ENCODE peak calls at places on chromosome 13, in nine cellular contexts. R is cardiac muscle cell, V is ascending aorta, Q is dorsolateral prefrontal cortex, M is brain microvascular endothelial cell, J is psoas muscle, W is AG10803, U is body of pancreas, T is MCF 10A. N is an unnamed sample.

GRCh38 chr13:113643593-113643992 is 14.4 kb downstream of the ATP4B start:
- DNase-seq in R (no peak), V (no peak), Q (no peak), M (no peak), J (no peak), W (no peak), U (no peak), T (no peak), N (no peak)

GRCh38 chr13:89393758-89394157 is 1722.6 kb downstream of the SLITRK5 start:
- DNase-seq in R (no peak), V (no peak), Q (no peak), M (no peak), J (no peak), W (no peak), U (no peak), T (no peak), N (no peak)

GRCh38 chr13:32381539-32381938 is 46.4 kb downstream of the N4BP2L1 start:
- DNase-seq in R (peak), V (no peak), Q (no peak), M (peak), J (no peak), W (peak), U (no peak), T (peak), N (no peak)

GRCh38 chr13:49400755-49401659 is 42.9 kb downstream of the CAB39L start:
- DNase-seq in R (peak), V (no peak), Q (no peak), M (peak), J (no peak), W (peak), U (peak), T (no peak), N (peak)

GRCh38 chr13:98254541-98254940 is 77.5 kb upstream of the RNF113B start:
- DNase-seq in R (no peak), V (no peak), Q (no peak), M (no peak), J (no peak), W (peak), U (no peak), T (no peak), N (no peak)

GRCh38 chr13:20258208-20258962 is 26.3 kb upstream of the GJB6 start:
- DNase-seq in R (no peak), V (no peak), Q (no peak), M (no peak), J (no peak), W (no peak), U (no peak), T (no peak), N (no peak)

GRCh38 chr13:113373811-113374485 is 10.0 kb upstream of the GRTP1 start:
- DNase-seq in R (no peak), V (no peak), Q (no peak), M (no peak), J (no peak), W (no peak), U (no peak), T (no peak), N (no peak)

GRCh38 chr13:79448413-79448812 is 32.5 kb upstream of the NDFIP2 start:
- DNase-seq in R (no peak), V (no peak), Q (no peak), M (no peak), J (no peak), W (no peak), U (no peak), T (no peak), N (no peak)

GRCh38 chr13:29522044-29522685 is 73.3 kb downstream of the SLC7A1 start:
- DNase-seq in R (no peak), V (no peak), Q (no peak), M (peak), J (no peak), W (peak), U (no peak), T (peak), N (no peak)

GRCh38 chr13:89678722-89679121 is 1668.8 kb upstream of the MIR17HG start:
- DNase-seq in R (no peak), V (no peak), Q (no peak), M (no peak), J (no peak), W (no peak), U (no peak), T (no peak), N (no peak)

GRCh38 chr13:32314968-32315254 is 252 bp downstream of the ZAR1L start:
- DNase-seq in R (peak), V (no peak), Q (no peak), M (peak), J (no peak), W (peak), U (peak), T (no peak), N (no peak)

GRCh38 chr13:114125589-114125988 is 6.8 kb downstream of the RASA3 start:
- DNase-seq in R (no peak), V (no peak), Q (no peak), M (no peak), J (peak), W (no peak), U (no peak), T (no peak), N (no peak)

GRCh38 chr13:113411216-113412023 is 41.9 kb downstream of the ADPRHL1 start:
- DNase-seq in R (no peak), V (no peak), Q (no peak), M (peak), J (peak), W (peak), U (no peak), T (peak), N (peak)

GRCh38 chr13:86765462-86765861 is 905.7 kb upstream of the SLITRK5 start:
- DNase-seq in R (no peak), V (no peak), Q (no peak), M (no peak), J (no peak), W (no peak), U (no peak), T (no peak), N (no peak)

GRCh38 chr13:82344867-82345266 is 1537.4 kb downstream of the SLITRK1 start:
- DNase-seq in R (no peak), V (no peak), Q (no peak), M (no peak), J (no peak), W (no peak), U (no peak), T (no peak), N (no peak)

GRCh38 chr13:79966039-79966438 is 374.9 kb downstream of the SPRY2 start:
- DNase-seq in R (no peak), V (no peak), Q (no peak), M (no peak), J (no peak), W (no peak), U (no peak), T (peak), N (no peak)

GRCh38 chr13:90591260-90591926 is 756.1 kb upstream of the MIR17HG start:
- DNase-seq in R (no peak), V (no peak), Q (no peak), M (no peak), J (no peak), W (no peak), U (no peak), T (no peak), N (no peak)

GRCh38 chr13:42113478-42113877 is 65.0 kb downstream of the DGKH start:
- DNase-seq in R (peak), V (no peak), Q (no peak), M (no peak), J (no peak), W (no peak), U (no peak), T (no peak), N (no peak)

GRCh38 chr13:96994030-96994848 is at the start of gene OXGR1:
- DNase-seq in R (peak), V (no peak), Q (no peak), M (no peak), J (peak), W (no peak), U (no peak), T (no peak), N (no peak)

GRCh38 chr13:27954406-27954851 is 14.7 kb downstream of the CDX2 start:
- DNase-seq in R (no peak), V (no peak), Q (no peak), M (no peak), J (no peak), W (peak), U (peak), T (no peak), N (no peak)

GRCh38 chr13:38366954-38367645 is 17.4 kb downstream of the UFM1 start:
- DNase-seq in R (no peak), V (no peak), Q (no peak), M (no peak), J (no peak), W (peak), U (no peak), T (peak), N (no peak)

GRCh38 chr13:85313761-85314503 is 485.3 kb downstream of the SLITRK6 start:
- DNase-seq in R (no peak), V (no peak), Q (no peak), M (peak), J (no peak), W (peak), U (no peak), T (peak), N (no peak)

GRCh38 chr13:34591801-34592454 is 350.1 kb upstream of the NBEA start:
- DNase-seq in R (no peak), V (no peak), Q (no peak), M (no peak), J (peak), W (no peak), U (no peak), T (no peak), N (no peak)

GRCh38 chr13:110684388-110685056 is 21.4 kb downstream of the CARS2 start:
- DNase-seq in R (no peak), V (no peak), Q (no peak), M (no peak), J (no peak), W (no peak), U (no peak), T (no peak), N (no peak)

GRCh38 chr13:24618219-24618955 is 61.8 kb upstream of the ATP12A start:
- DNase-seq in R (no peak), V (peak), Q (no peak), M (no peak), J (no peak), W (no peak), U (no peak), T (no peak), N (no peak)

GRCh38 chr13:39915418-39915817 is 260.0 kb downstream of the COG6 start:
- DNase-seq in R (no peak), V (no peak), Q (no peak), M (no peak), J (no peak), W (no peak), U (no peak), T (peak), N (no peak)

GRCh38 chr13:79986890-79987289 is 354.0 kb downstream of the SPRY2 start:
- DNase-seq in R (no peak), V (no peak), Q (no peak), M (no peak), J (no peak), W (no peak), U (no peak), T (no peak), N (no peak)

GRCh38 chr13:35769812-35770211 is 293.3 kb upstream of the MAB21L1 start:
- DNase-seq in R (no peak), V (no peak), Q (no peak), M (no peak), J (no peak), W (peak), U (no peak), T (no peak), N (no peak)

GRCh38 chr13:113945857-113946408 is 27.9 kb downstream of the C13orf46 start:
- DNase-seq in R (no peak), V (no peak), Q (no peak), M (no peak), J (peak), W (no peak), U (no peak), T (no peak), N (no peak)

GRCh38 chr13:53953205-53953604 is 924.6 kb downstream of the OLFM4 start:
- DNase-seq in R (peak), V (no peak), Q (no peak), M (no peak), J (no peak), W (no peak), U (no peak), T (no peak), N (no peak)

GRCh38 chr13:90272356-90272755 is 1075.1 kb upstream of the MIR17HG start:
- DNase-seq in R (no peak), V (no peak), Q (no peak), M (no peak), J (no peak), W (peak), U (no peak), T (peak), N (no peak)

GRCh38 chr13:77429320-77430142 is 102.6 kb upstream of the MYCBP2 start:
- DNase-seq in R (no peak), V (no peak), Q (no peak), M (peak), J (no peak), W (peak), U (no peak), T (no peak), N (no peak)

GRCh38 chr13:20264271-20265018 is 32.3 kb upstream of the GJB6 start:
- DNase-seq in R (no peak), V (no peak), Q (no peak), M (no peak), J (no peak), W (no peak), U (no peak), T (no peak), N (no peak)

GRCh38 chr13:29104461-29104860 is 284.3 kb downstream of the MTUS2 start:
- DNase-seq in R (no peak), V (no peak), Q (no peak), M (no peak), J (no peak), W (no peak), U (no peak), T (no peak), N (no peak)

GRCh38 chr13:106423530-106423929 is 111.9 kb downstream of the EFNB2 start:
- DNase-seq in R (no peak), V (no peak), Q (no peak), M (no peak), J (no peak), W (no peak), U (no peak), T (no peak), N (no peak)

GRCh38 chr13:26861951-26862350 is 101.4 kb upstream of the GPR12 start:
- DNase-seq in R (no peak), V (no peak), Q (no peak), M (no peak), J (no peak), W (no peak), U (no peak), T (peak), N (no peak)

GRCh38 chr13:111429064-111429558 is 108.7 kb downstream of the TEX29 start:
- DNase-seq in R (peak), V (no peak), Q (no peak), M (peak), J (no peak), W (peak), U (peak), T (peak), N (no peak)

GRCh38 chr13:63184693-63185092 is 1769.0 kb upstream of the PCDH20 start:
- DNase-seq in R (peak), V (no peak), Q (no peak), M (peak), J (no peak), W (peak), U (no peak), T (peak), N (peak)

GRCh38 chr13:51865838-51866237 is 4.1 kb downstream of the CCDC70 start:
- DNase-seq in R (no peak), V (no peak), Q (no peak), M (no peak), J (no peak), W (no peak), U (no peak), T (no peak), N (no peak)
- TF ChIP-seq CTCF in R (no peak), V (no peak), Q (no peak), M (no peak), J (no peak), W (no peak), U (no peak), T (no peak), N (no peak)

GRCh38 chr13:44142540-44142867 is 231.1 kb upstream of the SERP2 start:
- DNase-seq in R (no peak), V (no peak), Q (no peak), M (no peak), J (no peak), W (no peak), U (peak), T (no peak), N (no peak)
- TF ChIP-seq CTCF in R (no peak), V (no peak), Q (no peak), M (no peak), J (no peak), W (no peak), U (no peak), T (no peak), N (no peak)

GRCh38 chr13:25725104-25725503 is 326.7 kb downstream of the SHISA2 start:
- DNase-seq in R (no peak), V (no peak), Q (no peak), M (no peak), J (no peak), W (no peak), U (no peak), T (no peak), N (no peak)
- TF ChIP-seq CTCF in R (no peak), V (no peak), Q (no peak), M (peak), J (no peak), W (no peak), U (no peak), T (no peak), N (no peak)

GRCh38 chr13:23183292-23183691 is 2.5 kb downstream of the SGCG start:
- DNase-seq in R (peak), V (no peak), Q (no peak), M (no peak), J (peak), W (no peak), U (no peak), T (no peak), N (no peak)
- TF ChIP-seq CTCF in R (no peak), V (no peak), Q (no peak), M (no peak), J (peak), W (no peak), U (no peak), T (no peak), N (no peak)

GRCh38 chr13:45121421-45121820 is 1.1 kb downstream of the GTF2F2 start:
- DNase-seq in R (peak), V (no peak), Q (no peak), M (peak), J (no peak), W (peak), U (no peak), T (peak), N (no peak)
- TF ChIP-seq CTCF in R (peak), V (no peak), Q (no peak), M (peak), J (no peak), W (peak), U (no peak), T (no peak), N (peak)

GRCh38 chr13:102903659-102904407 is 58.0 kb downstream of the ERCC5 start:
- DNase-seq in R (peak), V (no peak), Q (no peak), M (peak), J (no peak), W (peak), U (no peak), T (peak), N (no peak)
- TF ChIP-seq CTCF in R (peak), V (no peak), Q (peak), M (peak), J (peak), W (peak), U (no peak), T (peak), N (peak)

GRCh38 chr13:94710881-94711560 is 1.3 kb downstream of the SOX21 start:
- DNase-seq in R (no peak), V (no peak), Q (no peak), M (no peak), J (no peak), W (no peak), U (no peak), T (no peak), N (no peak)
- TF ChIP-seq CTCF in R (no peak), V (no peak), Q (no peak), M (peak), J (no peak), W (no peak), U (no peak), T (no peak), N (no peak)

DNA sequence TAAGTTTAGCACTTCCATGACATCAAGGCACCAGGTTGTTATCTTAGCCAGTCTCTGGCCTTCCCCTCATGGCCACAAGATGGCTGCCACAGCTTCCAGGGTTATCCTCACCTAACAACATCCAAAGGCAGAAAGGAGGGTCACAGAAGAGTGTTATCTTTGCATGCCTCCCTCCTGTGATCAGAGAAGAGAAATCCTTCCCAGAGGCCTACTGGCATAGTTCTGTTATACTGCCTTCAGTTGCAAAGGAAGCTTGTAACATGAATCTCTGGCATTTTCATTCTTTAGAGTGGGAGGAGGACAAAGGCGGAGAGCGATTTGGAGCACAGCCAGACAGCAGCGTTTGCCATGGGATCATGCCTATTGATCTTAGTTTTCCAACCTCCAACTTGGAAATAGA is 135.6 kb downstream of the DNAJC15 start:
- DNase-seq in R (no peak), V (no peak), Q (no peak), M (peak), J (no peak), W (peak), U (no peak), T (peak), N (peak)
- TF ChIP-seq CTCF in R (peak), V (no peak), Q (no peak), M (peak), J (no peak), W (peak), U (no peak), T (no peak), N (peak)

N was measured in AG04450.